ENCODE peak calls at places on chromosomes 13 and 19, in seven cellular contexts. One of them, this sample, is unnamed.

GRCh38 chr19:2270572-2271515 is 11.1 kb downstream of the PEAK3 start:
- DNase-seq in AG09309: no peak
- DNase-seq in IMR-90: peak
- DNase-seq in DMS153: no peak
- DNase-seq in stimulated activated CD4-positive, alpha-beta T cell treated with anti-CD3 and anti-CD28 coated beads, TNF-alpha, amount 100 ng/mL, for 24 hours: peak
- DNase-seq in AML-193: peak
- DNase-seq in T1000: peak
- DNase-seq in this sample: peak

GRCh38 chr13:59865398-59865797 is 298.3 kb downstream of the DIAPH3 start:
- DNase-seq in AG09309: peak
- DNase-seq in IMR-90: peak
- DNase-seq in DMS153: no peak
- DNase-seq in stimulated activated CD4-positive, alpha-beta T cell treated with anti-CD3 and anti-CD28 coated beads, TNF-alpha, amount 100 ng/mL, for 24 hours: no peak
- DNase-seq in AML-193: no peak
- DNase-seq in T1000: no peak
- DNase-seq in this sample: no peak

GRCh38 chr19:23974941-23975340 is 60.3 kb downstream of the ZNF726 start:
- DNase-seq in AG09309: no peak
- DNase-seq in IMR-90: no peak
- DNase-seq in DMS153: no peak
- DNase-seq in stimulated activated CD4-positive, alpha-beta T cell treated with anti-CD3 and anti-CD28 coated beads, TNF-alpha, amount 100 ng/mL, for 24 hours: no peak
- DNase-seq in AML-193: no peak
- DNase-seq in T1000: no peak
- DNase-seq in this sample: no peak

GRCh38 chr13:42615691-42616090 is 41.7 kb downstream of the TNFSF11 start:
- DNase-seq in AG09309: no peak
- DNase-seq in IMR-90: peak
- DNase-seq in DMS153: peak
- DNase-seq in stimulated activated CD4-positive, alpha-beta T cell treated with anti-CD3 and anti-CD28 coated beads, TNF-alpha, amount 100 ng/mL, for 24 hours: no peak
- DNase-seq in AML-193: no peak
- DNase-seq in T1000: no peak
- DNase-seq in this sample: no peak

GRCh38 chr13:98480915-98481510 is 95.9 kb downstream of the STK24 start:
- DNase-seq in AG09309: no peak
- DNase-seq in IMR-90: peak
- DNase-seq in DMS153: no peak
- DNase-seq in stimulated activated CD4-positive, alpha-beta T cell treated with anti-CD3 and anti-CD28 coated beads, TNF-alpha, amount 100 ng/mL, for 24 hours: no peak
- DNase-seq in AML-193: no peak
- DNase-seq in T1000: no peak
- DNase-seq in this sample: no peak

GRCh38 chr19:12939908-12940533 is 1.6 kb downstream of the CALR start:
- DNase-seq in AG09309: no peak
- DNase-seq in IMR-90: no peak
- DNase-seq in DMS153: no peak
- DNase-seq in stimulated activated CD4-positive, alpha-beta T cell treated with anti-CD3 and anti-CD28 coated beads, TNF-alpha, amount 100 ng/mL, for 24 hours: no peak
- DNase-seq in AML-193: no peak
- DNase-seq in T1000: no peak
- DNase-seq in this sample: no peak

GRCh38 chr13:91097269-91097668 is 250.2 kb upstream of the MIR17HG start:
- DNase-seq in AG09309: no peak
- DNase-seq in IMR-90: no peak
- DNase-seq in DMS153: no peak
- DNase-seq in stimulated activated CD4-positive, alpha-beta T cell treated with anti-CD3 and anti-CD28 coated beads, TNF-alpha, amount 100 ng/mL, for 24 hours: no peak
- DNase-seq in AML-193: no peak
- DNase-seq in T1000: no peak
- DNase-seq in this sample: no peak

GRCh38 chr13:33908111-33908510 is 90.2 kb downstream of the RFC3 start:
- DNase-seq in AG09309: no peak
- DNase-seq in IMR-90: no peak
- DNase-seq in DMS153: no peak
- DNase-seq in stimulated activated CD4-positive, alpha-beta T cell treated with anti-CD3 and anti-CD28 coated beads, TNF-alpha, amount 100 ng/mL, for 24 hours: no peak
- DNase-seq in AML-193: no peak
- DNase-seq in T1000: no peak
- DNase-seq in this sample: no peak

GRCh38 chr13:32905063-32905863 is 111.0 kb upstream of the KL start:
- DNase-seq in AG09309: no peak
- DNase-seq in IMR-90: peak
- DNase-seq in DMS153: no peak
- DNase-seq in stimulated activated CD4-positive, alpha-beta T cell treated with anti-CD3 and anti-CD28 coated beads, TNF-alpha, amount 100 ng/mL, for 24 hours: no peak
- DNase-seq in AML-193: no peak
- DNase-seq in T1000: no peak
- DNase-seq in this sample: peak

GRCh38 chr13:45833663-45834062 is 17.9 kb downstream of the SIAH3 start:
- DNase-seq in AG09309: peak
- DNase-seq in IMR-90: peak
- DNase-seq in DMS153: peak
- DNase-seq in stimulated activated CD4-positive, alpha-beta T cell treated with anti-CD3 and anti-CD28 coated beads, TNF-alpha, amount 100 ng/mL, for 24 hours: no peak
- DNase-seq in AML-193: no peak
- DNase-seq in T1000: no peak
- DNase-seq in this sample: no peak

GRCh38 chr19:48351341-48351752 is 12.4 kb downstream of the TMEM143 start:
- DNase-seq in AG09309: no peak
- DNase-seq in IMR-90: peak
- DNase-seq in DMS153: no peak
- DNase-seq in stimulated activated CD4-positive, alpha-beta T cell treated with anti-CD3 and anti-CD28 coated beads, TNF-alpha, amount 100 ng/mL, for 24 hours: peak
- DNase-seq in AML-193: peak
- DNase-seq in T1000: no peak
- DNase-seq in this sample: peak

GRCh38 chr13:64758520-64758919 is 2471.6 kb downstream of the PCDH9 start:
- DNase-seq in AG09309: no peak
- DNase-seq in IMR-90: peak
- DNase-seq in DMS153: no peak
- DNase-seq in stimulated activated CD4-positive, alpha-beta T cell treated with anti-CD3 and anti-CD28 coated beads, TNF-alpha, amount 100 ng/mL, for 24 hours: no peak
- DNase-seq in AML-193: no peak
- DNase-seq in T1000: no peak
- DNase-seq in this sample: no peak

GRCh38 chr19:18674616-18675015 is 8.9 kb upstream of the CRTC1 start:
- DNase-seq in AG09309: no peak
- DNase-seq in IMR-90: peak
- DNase-seq in DMS153: no peak
- DNase-seq in stimulated activated CD4-positive, alpha-beta T cell treated with anti-CD3 and anti-CD28 coated beads, TNF-alpha, amount 100 ng/mL, for 24 hours: no peak
- DNase-seq in AML-193: no peak
- DNase-seq in T1000: no peak
- DNase-seq in this sample: no peak

GRCh38 chr19:8589177-8589714 is 12.0 kb upstream of the MYO1F start:
- DNase-seq in AG09309: no peak
- DNase-seq in IMR-90: no peak
- DNase-seq in DMS153: no peak
- DNase-seq in stimulated activated CD4-positive, alpha-beta T cell treated with anti-CD3 and anti-CD28 coated beads, TNF-alpha, amount 100 ng/mL, for 24 hours: no peak
- DNase-seq in AML-193: no peak
- DNase-seq in T1000: no peak
- DNase-seq in this sample: no peak

This sample was measured in HL-60.